ENCODE peak calls at places on chromosomes 13 and 19, in seven cellular contexts. I is stimulated activated CD8-positive, alpha-beta memory T cell treated with anti-CD3 and anti-CD28 coated beads, Interleukin-12 subunit alpha, Interleukin-12 subunit beta, amount 100 ng/mL, for 4 hours; J is cortex of kidney; F is amygdala; V is Kasumi-1; B is NCI-H460; Q is activated CD8-positive, alpha-beta memory T cell treated with anti-CD3 and anti-CD28 coated beads, Interleukin-2, amount 10 ng/mL, durations not matched to agents 7 days and 5 days. S is an unnamed sample.

GRCh38 chr19:13882419-13882795 is 5.5 kb downstream of the NANOS3 start:
- DNase-seq in J (no peak), B (no peak), I (no peak), V (no peak), F (no peak), Q (no peak), S (no peak)

GRCh38 chr13:75165543-75166230 is 316.3 kb downstream of the TBC1D4 start:
- DNase-seq in I (no peak), J (no peak), B (no peak), V (no peak), Q (no peak), F (no peak), S (no peak)

GRCh38 chr13:79417741-79418140 is 11.7 kb upstream of the RBM26 start:
- DNase-seq in F (no peak), I (no peak), J (no peak), B (no peak), Q (no peak), V (no peak), S (no peak)

GRCh38 chr13:30376426-30377311 is 45.6 kb upstream of the UBE2L5 start:
- DNase-seq in Q (peak; percentile 94), V (peak; percentile 51), F (no peak), J (no peak), B (no peak), I (peak; percentile 46), S (peak; percentile 27)

GRCh38 chr19:45404557-45405434 is at the start of gene PPP1R13L:
- DNase-seq in Q (peak; percentile 76), J (no peak), V (no peak), I (no peak), F (peak; percentile 39), B (no peak), S (no peak)

GRCh38 chr13:61695147-61695546 is 279.5 kb upstream of the PCDH20 start:
- DNase-seq in F (no peak), B (no peak), V (peak; percentile 37), I (no peak), Q (no peak), J (no peak), S (peak; percentile 64)

GRCh38 chr13:33119886-33120543 is 103.8 kb downstream of the KL start:
- DNase-seq in I (no peak), V (no peak), F (no peak), J (no peak), B (no peak), Q (no peak), S (no peak)

GRCh38 chr13:98234348-98234747 is 57.3 kb upstream of the RNF113B start:
- DNase-seq in Q (no peak), F (no peak), B (no peak), V (no peak), J (no peak), I (no peak), S (no peak)

GRCh38 chr19:4066176-4066606 is 508 bp downstream of the ZBTB7A start:
- DNase-seq in V (no peak), Q (peak; percentile 73), I (peak; percentile 52), J (no peak), B (no peak), F (no peak), S (no peak)

GRCh38 chr13:101289764-101290163 is 126.5 kb downstream of the NALCN start:
- DNase-seq in Q (no peak), F (peak; percentile 71), V (no peak), I (no peak), B (no peak), J (no peak), S (no peak)

S was measured in MV-4-11.